ENCODE peak calls at places on chromosomes 11 and 22, in ten cellular contexts. One of them, this sample, is unnamed.
A peak's percentile ranks its signal among the peaks of the same experiment; 100 is the strongest.

GRCh38 chr22:10778296-10778814 is 4749.6 kb upstream of the OR11H1 start:
- DNase-seq in Caco-2: no peak
- DNase-seq in HL-60: no peak
- DNase-seq in coronary artery: no peak
- DNase-seq in stimulated activated CD8-positive, alpha-beta memory T cell treated with anti-CD3 and anti-CD28 coated beads, Interleukin-12 subunit alpha, Interleukin-12 subunit beta, amount 100 ng/mL, for 4 hours: no peak
- DNase-seq in Caki2: no peak
- DNase-seq in AG20443: peak; percentile 10
- DNase-seq in iris pigment epithelial cell: no peak
- DNase-seq in stimulated activated naive CD4-positive, alpha-beta T cell: no peak
- DNase-seq in AG10803: no peak
- DNase-seq in this sample: no peak

GRCh38 chr11:27933992-27934829 is 173.7 kb downstream of the KIF18A start:
- DNase-seq in stimulated activated CD8-positive, alpha-beta memory T cell treated with anti-CD3 and anti-CD28 coated beads, Interleukin-12 subunit alpha, Interleukin-12 subunit beta, amount 100 ng/mL, for 4 hours: no peak
- DNase-seq in AG20443: peak; percentile 91
- DNase-seq in AG10803: peak; percentile 100
- DNase-seq in stimulated activated naive CD4-positive, alpha-beta T cell: no peak
- DNase-seq in HL-60: no peak
- DNase-seq in iris pigment epithelial cell: peak; percentile 97
- DNase-seq in Caco-2: no peak
- DNase-seq in coronary artery: no peak
- DNase-seq in Caki2: peak; percentile 98
- DNase-seq in this sample: no peak

GRCh38 chr11:6755303-6755952 is 16.3 kb downstream of the OR2AG2 start:
- DNase-seq in iris pigment epithelial cell: peak; percentile 30
- DNase-seq in stimulated activated CD8-positive, alpha-beta memory T cell treated with anti-CD3 and anti-CD28 coated beads, Interleukin-12 subunit alpha, Interleukin-12 subunit beta, amount 100 ng/mL, for 4 hours: no peak
- DNase-seq in coronary artery: no peak
- DNase-seq in HL-60: no peak
- DNase-seq in AG10803: peak; percentile 20
- DNase-seq in stimulated activated naive CD4-positive, alpha-beta T cell: peak; percentile 43
- DNase-seq in Caki2: peak; percentile 7
- DNase-seq in AG20443: peak; percentile 71
- DNase-seq in Caco-2: peak; percentile 61
- DNase-seq in this sample: no peak

GRCh38 chr22:38251355-38251720 is 21.5 kb downstream of the TMEM184B start:
- DNase-seq in HL-60: no peak
- DNase-seq in iris pigment epithelial cell: no peak
- DNase-seq in stimulated activated naive CD4-positive, alpha-beta T cell: no peak
- DNase-seq in Caco-2: no peak
- DNase-seq in coronary artery: no peak
- DNase-seq in AG20443: no peak
- DNase-seq in stimulated activated CD8-positive, alpha-beta memory T cell treated with anti-CD3 and anti-CD28 coated beads, Interleukin-12 subunit alpha, Interleukin-12 subunit beta, amount 100 ng/mL, for 4 hours: no peak
- DNase-seq in Caki2: no peak
- DNase-seq in AG10803: no peak
- DNase-seq in this sample: no peak

GRCh38 chr11:130163346-130164220 is 4.0 kb downstream of the ST14 start:
- DNase-seq in coronary artery: peak; percentile 62
- DNase-seq in AG20443: no peak
- DNase-seq in Caco-2: no peak
- DNase-seq in iris pigment epithelial cell: no peak
- DNase-seq in stimulated activated CD8-positive, alpha-beta memory T cell treated with anti-CD3 and anti-CD28 coated beads, Interleukin-12 subunit alpha, Interleukin-12 subunit beta, amount 100 ng/mL, for 4 hours: no peak
- DNase-seq in AG10803: no peak
- DNase-seq in Caki2: no peak
- DNase-seq in HL-60: peak; percentile 90
- DNase-seq in stimulated activated naive CD4-positive, alpha-beta T cell: no peak
- DNase-seq in this sample: no peak

GRCh38 chr11:61999141-61999975 is 31.9 kb upstream of the FTH1 start:
- DNase-seq in AG20443: no peak
- DNase-seq in HL-60: no peak
- DNase-seq in iris pigment epithelial cell: peak; percentile 47
- DNase-seq in Caco-2: peak; percentile 31
- DNase-seq in AG10803: peak; percentile 26
- DNase-seq in Caki2: no peak
- DNase-seq in stimulated activated naive CD4-positive, alpha-beta T cell: no peak
- DNase-seq in coronary artery: no peak
- DNase-seq in stimulated activated CD8-positive, alpha-beta memory T cell treated with anti-CD3 and anti-CD28 coated beads, Interleukin-12 subunit alpha, Interleukin-12 subunit beta, amount 100 ng/mL, for 4 hours: no peak
- DNase-seq in this sample: no peak

GRCh38 chr11:57480409-57481137 is 20.2 kb downstream of the RTN4RL2 start:
- DNase-seq in coronary artery: no peak
- DNase-seq in Caki2: peak; percentile 32
- DNase-seq in stimulated activated naive CD4-positive, alpha-beta T cell: peak; percentile 46
- DNase-seq in iris pigment epithelial cell: peak; percentile 56
- DNase-seq in Caco-2: peak; percentile 80
- DNase-seq in AG10803: no peak
- DNase-seq in HL-60: no peak
- DNase-seq in stimulated activated CD8-positive, alpha-beta memory T cell treated with anti-CD3 and anti-CD28 coated beads, Interleukin-12 subunit alpha, Interleukin-12 subunit beta, amount 100 ng/mL, for 4 hours: peak; percentile 43
- DNase-seq in AG20443: peak; percentile 79
- DNase-seq in this sample: no peak

GRCh38 chr11:10606536-10607208 is 38.2 kb upstream of the LYVE1 start:
- DNase-seq in AG10803: peak; percentile 74
- DNase-seq in coronary artery: no peak
- DNase-seq in AG20443: no peak
- DNase-seq in stimulated activated CD8-positive, alpha-beta memory T cell treated with anti-CD3 and anti-CD28 coated beads, Interleukin-12 subunit alpha, Interleukin-12 subunit beta, amount 100 ng/mL, for 4 hours: no peak
- DNase-seq in stimulated activated naive CD4-positive, alpha-beta T cell: no peak
- DNase-seq in Caco-2: no peak
- DNase-seq in HL-60: peak; percentile 90
- DNase-seq in iris pigment epithelial cell: peak; percentile 86
- DNase-seq in Caki2: no peak
- DNase-seq in this sample: no peak

GRCh38 chr11:279966-280761 is 2.0 kb downstream of the NLRP6 start:
- DNase-seq in stimulated activated CD8-positive, alpha-beta memory T cell treated with anti-CD3 and anti-CD28 coated beads, Interleukin-12 subunit alpha, Interleukin-12 subunit beta, amount 100 ng/mL, for 4 hours: no peak
- DNase-seq in stimulated activated naive CD4-positive, alpha-beta T cell: peak; percentile 56
- DNase-seq in iris pigment epithelial cell: peak; percentile 46
- DNase-seq in HL-60: peak; percentile 69
- DNase-seq in AG10803: peak; percentile 27
- DNase-seq in coronary artery: no peak
- DNase-seq in AG20443: peak; percentile 70
- DNase-seq in Caki2: peak; percentile 70
- DNase-seq in Caco-2: peak; percentile 47
- DNase-seq in this sample: no peak

GRCh38 chr11:7160814-7161489 is 72.2 kb downstream of the RBMXL2 start:
- DNase-seq in coronary artery: no peak
- DNase-seq in HL-60: no peak
- DNase-seq in stimulated activated CD8-positive, alpha-beta memory T cell treated with anti-CD3 and anti-CD28 coated beads, Interleukin-12 subunit alpha, Interleukin-12 subunit beta, amount 100 ng/mL, for 4 hours: no peak
- DNase-seq in Caki2: no peak
- DNase-seq in AG20443: no peak
- DNase-seq in iris pigment epithelial cell: no peak
- DNase-seq in AG10803: no peak
- DNase-seq in Caco-2: no peak
- DNase-seq in stimulated activated naive CD4-positive, alpha-beta T cell: no peak
- DNase-seq in this sample: no peak

GRCh38 chr11:46352063-46352841 is 5.0 kb downstream of the DGKZ start:
- DNase-seq in Caco-2: peak; percentile 52
- DNase-seq in coronary artery: no peak
- DNase-seq in Caki2: no peak
- DNase-seq in HL-60: no peak
- DNase-seq in AG10803: no peak
- DNase-seq in stimulated activated naive CD4-positive, alpha-beta T cell: peak; percentile 78
- DNase-seq in iris pigment epithelial cell: no peak
- DNase-seq in stimulated activated CD8-positive, alpha-beta memory T cell treated with anti-CD3 and anti-CD28 coated beads, Interleukin-12 subunit alpha, Interleukin-12 subunit beta, amount 100 ng/mL, for 4 hours: peak; percentile 53
- DNase-seq in AG20443: peak; percentile 69
- DNase-seq in this sample: peak; percentile 54

GRCh38 chr11:62552465-62552782 is 5.8 kb upstream of the AHNAK start:
- DNase-seq in AG20443: no peak
- DNase-seq in HL-60: no peak
- DNase-seq in iris pigment epithelial cell: no peak
- DNase-seq in stimulated activated CD8-positive, alpha-beta memory T cell treated with anti-CD3 and anti-CD28 coated beads, Interleukin-12 subunit alpha, Interleukin-12 subunit beta, amount 100 ng/mL, for 4 hours: no peak
- DNase-seq in AG10803: peak; percentile 69
- DNase-seq in coronary artery: no peak
- DNase-seq in Caco-2: peak; percentile 80
- DNase-seq in Caki2: no peak
- DNase-seq in stimulated activated naive CD4-positive, alpha-beta T cell: no peak
- DNase-seq in this sample: no peak

GRCh38 chr11:33582636-33583325 is 117.8 kb downstream of the C11orf91 start:
- DNase-seq in AG20443: no peak
- DNase-seq in Caki2: no peak
- DNase-seq in stimulated activated naive CD4-positive, alpha-beta T cell: no peak
- DNase-seq in stimulated activated CD8-positive, alpha-beta memory T cell treated with anti-CD3 and anti-CD28 coated beads, Interleukin-12 subunit alpha, Interleukin-12 subunit beta, amount 100 ng/mL, for 4 hours: no peak
- DNase-seq in HL-60: no peak
- DNase-seq in coronary artery: no peak
- DNase-seq in iris pigment epithelial cell: peak; percentile 26
- DNase-seq in Caco-2: no peak
- DNase-seq in AG10803: no peak
- DNase-seq in this sample: no peak

GRCh38 chr11:62796281-62796680 is 4.5 kb upstream of the TMEM223 start:
- DNase-seq in stimulated activated CD8-positive, alpha-beta memory T cell treated with anti-CD3 and anti-CD28 coated beads, Interleukin-12 subunit alpha, Interleukin-12 subunit beta, amount 100 ng/mL, for 4 hours: no peak
- DNase-seq in AG10803: no peak
- DNase-seq in stimulated activated naive CD4-positive, alpha-beta T cell: no peak
- DNase-seq in Caki2: no peak
- DNase-seq in AG20443: no peak
- DNase-seq in HL-60: no peak
- DNase-seq in Caco-2: no peak
- DNase-seq in coronary artery: no peak
- DNase-seq in iris pigment epithelial cell: no peak
- DNase-seq in this sample: no peak

GRCh38 chr22:27925331-27925730 is 6.3 kb upstream of the PITPNB start:
- DNase-seq in stimulated activated CD8-positive, alpha-beta memory T cell treated with anti-CD3 and anti-CD28 coated beads, Interleukin-12 subunit alpha, Interleukin-12 subunit beta, amount 100 ng/mL, for 4 hours: no peak
- DNase-seq in AG20443: no peak
- DNase-seq in Caki2: no peak
- DNase-seq in AG10803: no peak
- DNase-seq in coronary artery: no peak
- DNase-seq in Caco-2: no peak
- DNase-seq in stimulated activated naive CD4-positive, alpha-beta T cell: no peak
- DNase-seq in HL-60: no peak
- DNase-seq in iris pigment epithelial cell: no peak
- DNase-seq in this sample: no peak

This sample was measured in activated gamma-delta T cell.